ENCODE peak calls at places on chromosomes 13 and 19, in ten cellular contexts. R is pancreas, W is psoas muscle, T is thoracic aorta, D is PC-3, F is cardiac muscle cell, A is lung, J is suprapubic skin, K is IMR-90, S is heart right ventricle. Q is an unnamed sample.

GRCh38 chr19:927044-927706 is 1.3 kb downstream of the ARID3A start:
- DNase-seq in R (peak), W (peak), T (no peak), D (no peak), F (peak), A (peak), J (peak), K (no peak), S (no peak), Q (no peak)

GRCh38 chr13:95083758-95084157 is 217.5 kb downstream of the ABCC4 start:
- DNase-seq in R (no peak), W (no peak), T (no peak), D (peak), F (no peak), A (no peak), J (no peak), K (peak), S (no peak), Q (peak)

GRCh38 chr13:114279770-114280169 is 1.6 kb upstream of the UPF3A start:
- DNase-seq in R (no peak), W (no peak), T (no peak), D (no peak), F (peak), A (no peak), J (peak), K (no peak), S (no peak), Q (no peak)

GRCh38 chr13:23859455-23859854 is 29.7 kb downstream of the MIPEP start:
- DNase-seq in R (no peak), W (no peak), T (no peak), D (peak), F (no peak), A (no peak), J (no peak), K (no peak), S (no peak), Q (no peak)

GRCh38 chr13:89315287-89315686 is 1644.1 kb downstream of the SLITRK5 start:
- DNase-seq in R (no peak), W (no peak), T (no peak), D (no peak), F (no peak), A (no peak), J (no peak), K (no peak), S (no peak), Q (no peak)

GRCh38 chr19:13964776-13965175 is 12.5 kb downstream of the DCAF15 start:
- DNase-seq in R (no peak), W (no peak), T (no peak), D (peak), F (no peak), A (no peak), J (no peak), K (peak), S (no peak), Q (no peak)

GRCh38 chr19:13044160-13044853 is 49.0 kb downstream of the NFIX start:
- DNase-seq in R (no peak), W (no peak), T (no peak), D (peak), F (no peak), A (no peak), J (no peak), K (peak), S (no peak), Q (no peak)

GRCh38 chr13:100019780-100020356 is 38.3 kb downstream of the ZIC2 start:
- DNase-seq in R (no peak), W (no peak), T (no peak), D (no peak), F (no peak), A (no peak), J (no peak), K (no peak), S (no peak), Q (no peak)

GRCh38 chr13:113204378-113204734 is 4.1 kb downstream of the PCID2 start:
- DNase-seq in R (no peak), W (no peak), T (no peak), D (no peak), F (no peak), A (no peak), J (no peak), K (no peak), S (no peak), Q (no peak)

DNA sequence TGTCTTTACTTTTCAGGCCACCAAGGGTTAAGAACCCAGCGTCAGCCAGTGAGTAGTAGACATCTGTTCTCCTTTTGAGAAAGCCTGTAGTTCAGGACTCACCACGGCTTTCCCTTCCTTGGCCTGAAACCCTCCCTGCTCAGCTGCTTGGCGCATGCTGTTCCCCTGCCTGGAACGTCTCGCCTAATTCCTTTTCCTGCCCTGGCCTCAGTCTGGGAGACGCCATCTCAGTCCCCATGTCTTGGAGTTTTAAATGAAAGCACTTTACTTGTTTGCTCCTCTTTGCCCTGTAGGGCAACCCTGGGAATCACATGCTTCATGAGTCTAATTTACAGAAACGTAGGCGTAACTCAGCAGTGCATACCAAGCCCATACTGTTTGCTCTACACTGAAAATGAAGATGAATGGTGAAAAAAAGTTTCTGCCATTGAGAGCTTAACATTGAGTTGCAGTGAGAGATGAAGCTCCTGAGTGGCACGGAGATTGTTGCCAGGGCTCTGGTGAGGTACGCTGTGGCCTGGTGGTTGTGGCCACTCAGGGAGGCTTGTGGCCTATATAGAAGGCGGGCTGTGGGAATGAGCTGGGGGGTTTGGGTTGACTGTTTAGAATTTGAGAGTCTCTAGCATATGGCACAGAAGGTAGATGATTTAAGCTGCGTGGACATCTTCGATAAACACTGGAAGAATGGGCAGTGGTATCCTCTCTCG is 52.8 kb downstream of the GATAD2A start:
- DNase-seq in R (no peak), W (no peak), T (no peak), D (no peak), F (no peak), A (no peak), J (no peak), K (no peak), S (no peak), Q (no peak)
- H3K27ac ChIP-seq in R (no peak), W (peak), T (no peak), D (peak), F (peak), A (no peak), J (no peak), K (peak), S (no peak), Q (peak)

DNA sequence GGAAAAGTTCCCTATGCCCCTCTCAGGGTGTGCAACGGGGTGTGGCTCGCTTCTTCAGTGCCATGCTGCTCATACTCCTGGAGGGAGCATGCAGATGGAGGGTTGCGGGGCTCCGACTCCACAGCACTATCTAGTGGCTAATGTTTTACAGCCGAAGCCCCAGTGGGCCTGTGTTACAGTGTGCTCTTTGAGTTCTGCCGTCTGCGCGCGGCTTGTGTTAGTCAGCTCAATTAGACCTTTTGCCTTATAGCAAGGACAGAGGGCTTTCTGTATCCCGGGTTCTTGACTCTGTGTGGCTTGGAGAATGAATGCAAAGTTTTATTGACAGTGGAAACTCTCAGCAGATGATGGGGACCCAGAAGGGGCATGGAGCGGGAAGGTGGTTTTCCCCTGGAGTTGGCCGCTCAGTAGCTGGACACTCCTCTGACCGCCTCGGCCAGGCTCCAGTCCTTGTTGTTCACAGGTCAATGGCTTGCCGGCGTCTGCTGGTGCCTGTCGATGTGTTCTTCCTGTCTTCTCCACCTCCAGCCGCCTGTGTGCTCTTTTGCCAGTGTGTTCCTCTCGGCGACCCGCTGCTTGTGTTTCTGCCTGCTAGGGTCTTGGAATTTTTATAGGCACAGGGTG is 383.4 kb downstream of the LMO7 start:
- DNase-seq in R (no peak), W (no peak), T (no peak), D (peak), F (peak), A (no peak), J (peak), K (no peak), S (peak), Q (no peak)
- TF ChIP-seq CTCF in R (no peak), W (no peak), T (no peak), D (peak), F (no peak), A (no peak), J (no peak), K (no peak), S (peak), Q (no peak)

GRCh38 chr19:47013041-47013517 is 6.6 kb upstream of the NPAS1 start:
- DNase-seq in R (peak), W (peak), T (no peak), D (peak), F (peak), A (peak), J (peak), K (peak), S (peak), Q (peak)

GRCh38 chr19:47012620-47013019 is 7.0 kb upstream of the NPAS1 start:
- DNase-seq in R (no peak), W (no peak), T (no peak), D (no peak), F (no peak), A (no peak), J (no peak), K (no peak), S (no peak), Q (no peak)
- H3K27ac ChIP-seq in R (no peak), W (no peak), T (no peak), D (no peak), F (no peak), A (no peak), J (no peak), K (no peak), S (no peak), Q (no peak)

GRCh38 chr19:46721269-46722003 is 4.5 kb upstream of the PRKD2 start:
- DNase-seq in R (no peak), W (no peak), T (no peak), D (no peak), F (no peak), A (no peak), J (no peak), K (no peak), S (no peak), Q (no peak)
- TF ChIP-seq CTCF in R (no peak), W (no peak), T (no peak), D (no peak), F (no peak), A (no peak), J (no peak), K (peak), S (no peak), Q (peak)

DNA sequence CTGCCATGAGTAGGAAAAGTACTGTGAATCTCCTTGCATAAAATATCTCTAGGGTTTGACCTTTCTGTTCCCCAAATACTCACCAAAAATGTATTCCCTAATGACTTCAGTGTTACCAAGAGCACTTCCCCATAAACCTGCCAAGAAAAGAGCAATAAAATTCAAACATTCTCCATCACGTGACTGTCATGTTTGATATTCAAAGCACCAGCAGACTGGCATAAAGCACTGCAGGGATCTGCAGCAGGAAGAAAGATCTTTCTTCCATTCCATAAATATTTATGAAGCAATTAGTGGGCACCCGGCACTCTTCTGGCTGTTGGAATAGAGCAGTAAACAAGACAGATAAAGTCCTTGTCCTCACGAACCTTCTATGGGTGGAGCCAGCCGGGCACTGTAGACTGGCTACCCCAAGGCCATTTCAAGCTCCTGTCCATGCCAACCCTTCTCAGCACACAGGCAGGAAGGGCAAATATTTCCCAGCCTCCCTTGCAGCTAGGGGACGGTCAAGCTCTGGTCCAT is 20.3 kb downstream of the PLA2G4C start:
- DNase-seq in R (no peak), W (no peak), T (no peak), D (no peak), F (no peak), A (no peak), J (no peak), K (no peak), S (no peak), Q (no peak)
- H3K27ac ChIP-seq in R (no peak), W (no peak), T (no peak), D (no peak), F (no peak), A (no peak), J (no peak), K (no peak), S (no peak), Q (no peak)

DNA sequence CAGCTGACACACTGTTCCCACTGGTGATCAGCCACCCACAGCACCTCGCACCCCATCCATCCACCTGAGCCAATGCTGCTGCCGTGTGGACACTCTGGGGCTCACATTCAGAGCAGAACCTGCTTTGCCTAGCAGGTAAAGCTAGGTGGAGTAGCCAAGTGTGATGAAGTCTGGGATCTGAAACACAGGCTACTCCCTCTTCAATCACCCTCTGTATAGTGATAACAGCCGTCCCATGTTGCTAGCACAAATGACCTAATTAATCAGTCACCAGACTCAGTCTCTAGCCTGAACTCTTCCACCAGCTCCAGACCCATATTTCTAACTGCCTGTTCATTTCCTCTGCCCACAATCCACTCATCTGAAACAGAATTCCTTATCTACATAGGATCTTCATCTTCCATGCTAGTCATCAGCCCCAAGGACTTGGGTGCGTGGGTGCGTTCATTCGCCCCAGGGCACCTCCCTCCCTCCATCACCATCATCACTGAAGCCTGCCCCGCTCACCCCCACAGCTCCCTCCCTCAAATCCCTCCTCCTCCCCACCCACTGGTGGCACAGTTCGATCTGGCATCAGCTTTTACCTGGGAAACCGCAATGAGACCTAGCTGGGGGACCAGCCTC is 19.8 kb downstream of the STK24 start:
- DNase-seq in R (peak), W (no peak), T (no peak), D (no peak), F (no peak), A (no peak), J (no peak), K (peak), S (no peak), Q (no peak)
- TF ChIP-seq CTCF in R (peak), W (no peak), T (no peak), D (peak), F (no peak), A (no peak), J (peak), K (no peak), S (no peak), Q (no peak)

DNA sequence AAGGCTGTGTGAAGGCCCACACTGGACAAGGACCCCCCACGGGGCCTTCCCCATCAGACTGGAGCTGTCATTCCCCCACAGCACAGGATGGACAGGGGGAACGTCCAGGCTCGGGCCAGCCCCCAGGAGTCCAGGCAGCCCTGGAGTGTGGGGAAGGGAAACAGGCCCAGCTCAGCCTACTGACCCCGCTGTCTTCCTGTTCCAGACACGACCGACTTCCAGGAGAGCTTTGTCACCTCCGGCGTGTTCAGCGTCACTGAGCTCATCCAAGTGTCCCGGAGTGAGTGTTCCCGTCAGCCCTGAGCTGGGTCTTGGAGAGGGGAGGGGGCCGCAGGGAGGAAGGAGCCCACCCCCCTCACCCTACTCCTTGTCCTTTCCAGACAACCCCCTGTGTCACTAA is 47.0 kb downstream of the SMIM24 start:
- DNase-seq in R (no peak), W (no peak), T (no peak), D (no peak), F (no peak), A (no peak), J (no peak), K (no peak), S (no peak), Q (no peak)
- H3K27ac ChIP-seq in R (no peak), W (peak), T (peak), D (no peak), F (no peak), A (peak), J (peak), K (no peak), S (peak), Q (no peak)

GRCh38 chr19:55174425-55175116 is 5.5 kb downstream of the SYT5 start:
- DNase-seq in R (no peak), W (no peak), T (no peak), D (no peak), F (no peak), A (no peak), J (no peak), K (no peak), S (no peak), Q (no peak)

GRCh38 chr19:55175117-55175867 is 4.8 kb downstream of the SYT5 start:
- DNase-seq in R (no peak), W (no peak), T (no peak), D (no peak), F (no peak), A (no peak), J (no peak), K (no peak), S (no peak), Q (no peak)

GRCh38 chr19:55173186-55173716 is 6.8 kb upstream of the DNAAF3 start:
- DNase-seq in R (no peak), W (no peak), T (no peak), D (no peak), F (no peak), A (no peak), J (no peak), K (no peak), S (no peak), Q (no peak)

GRCh38 chr19:55172741-55173140 is 6.3 kb upstream of the DNAAF3 start:
- DNase-seq in R (no peak), W (no peak), T (no peak), D (peak), F (no peak), A (no peak), J (no peak), K (peak), S (no peak), Q (no peak)

GRCh38 chr19:55173717-55174409 is 6.2 kb downstream of the SYT5 start:
- DNase-seq in R (peak), W (peak), T (no peak), D (peak), F (peak), A (no peak), J (no peak), K (peak), S (peak), Q (no peak)
- TF ChIP-seq CTCF in R (no peak), W (no peak), T (no peak), D (no peak), F (no peak), A (no peak), J (no peak), K (no peak), S (no peak), Q (no peak)

DNA sequence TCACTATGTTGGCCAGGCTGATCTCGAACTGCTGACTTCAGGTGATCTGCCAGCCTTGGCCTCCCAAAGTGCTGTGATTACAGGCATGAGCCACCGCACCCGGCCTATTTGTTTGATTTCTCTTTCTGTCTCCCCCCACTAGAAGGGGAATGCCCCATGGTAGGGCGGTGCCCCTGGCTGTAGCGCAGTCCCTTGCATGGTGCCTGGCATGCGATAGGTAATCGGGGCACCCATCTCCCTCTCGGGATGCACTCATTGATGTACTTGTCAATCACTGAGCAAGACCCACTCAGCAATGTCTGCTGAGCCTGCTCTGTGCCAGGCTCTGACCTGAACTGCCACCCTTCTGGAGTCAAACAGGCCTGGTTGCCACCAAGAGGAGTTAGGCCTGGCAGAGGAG is 19.8 kb downstream of the DNM2 start:
- DNase-seq in R (no peak), W (no peak), T (no peak), D (no peak), F (no peak), A (no peak), J (no peak), K (no peak), S (no peak), Q (no peak)
- H3K27ac ChIP-seq in R (no peak), W (no peak), T (no peak), D (no peak), F (peak), A (no peak), J (no peak), K (no peak), S (no peak), Q (no peak)

DNA sequence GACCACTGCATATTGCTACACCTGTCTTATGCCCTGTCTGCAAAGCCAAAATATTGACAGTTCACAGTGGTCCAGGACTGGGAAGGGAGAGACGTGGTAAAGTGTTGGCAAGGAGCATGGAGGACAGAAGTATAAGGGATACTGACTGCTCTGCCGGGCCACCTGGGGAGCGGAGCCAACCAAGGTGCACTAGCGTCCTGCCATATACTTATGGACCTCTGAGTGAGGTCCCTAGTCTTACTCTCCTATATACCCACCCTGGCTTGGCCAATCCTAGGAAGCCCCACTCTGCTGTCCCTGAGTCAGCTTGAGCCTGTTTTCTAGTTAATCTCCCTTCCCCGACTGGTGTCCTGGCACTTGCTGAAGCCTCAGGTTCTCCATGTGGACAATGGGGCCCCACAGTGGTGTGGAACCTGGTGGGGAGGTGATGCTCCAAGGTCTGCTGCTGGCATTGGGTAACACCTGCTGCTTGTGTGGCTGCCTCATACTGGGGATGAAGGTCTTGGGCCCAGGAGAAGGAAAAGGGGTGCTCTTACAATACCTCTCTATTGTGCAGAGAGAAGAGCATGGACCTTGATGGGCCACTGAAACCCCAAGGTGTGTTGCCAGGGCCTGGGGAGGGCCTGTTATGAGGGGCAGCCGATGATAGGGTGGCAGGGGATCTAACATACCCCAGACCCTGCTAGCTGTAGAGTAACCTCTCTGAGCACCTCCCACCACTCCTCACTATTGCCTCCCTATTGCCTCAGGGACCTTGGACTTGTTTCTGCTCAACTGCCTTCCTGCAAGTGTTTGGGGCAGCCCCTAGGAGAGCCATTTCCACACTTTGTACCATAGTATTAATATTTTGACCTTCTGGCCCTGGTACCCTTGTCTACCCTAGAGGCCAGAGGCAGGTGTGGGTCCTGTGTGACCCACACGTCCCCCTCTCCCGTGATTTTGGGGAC is 6.7 kb upstream of the TRIM28 start:
- DNase-seq in R (no peak), W (no peak), T (no peak), D (no peak), F (no peak), A (no peak), J (peak), K (no peak), S (no peak), Q (no peak)
- TF ChIP-seq CTCF in R (no peak), W (no peak), T (no peak), D (no peak), F (no peak), A (no peak), J (no peak), K (no peak), S (no peak), Q (no peak)